ENCODE peak calls at places on chromosomes 2 and 18, in ten cellular contexts. J, D, X, V, I, Y, U, O, G and R are unnamed samples.
A peak's percentile ranks its signal among the peaks of the same experiment; 100 is the strongest.

GRCh38 chr2:160141944-160142343 is 58.1 kb downstream of the ITGB6 start:
- DNase-seq in I (no peak), G (no peak), Y (no peak), X (no peak), J (no peak), U (no peak), V (no peak), O (no peak), D (peak; percentile 22), R (no peak)

GRCh38 chr2:128458438-128458837 is 139.8 kb upstream of the HS6ST1 start:
- DNase-seq in Y (no peak), X (no peak), G (no peak), I (no peak), J (no peak), O (no peak), U (no peak), D (no peak), V (no peak), R (no peak)

GRCh38 chr2:58466803-58467202 is 225.7 kb upstream of the FANCL start:
- DNase-seq in U (no peak), V (no peak), Y (no peak), O (no peak), G (no peak), X (no peak), I (no peak), J (no peak), D (no peak), R (no peak)

GRCh38 chr2:24018241-24018640 is 8.4 kb downstream of the MFSD2B start:
- DNase-seq in I (no peak), Y (no peak), G (no peak), D (no peak), J (no peak), O (no peak), V (no peak), X (no peak), U (no peak), R (no peak)

GRCh38 chr2:100610381-100610831 is 47.6 kb downstream of the PDCL3 start:
- DNase-seq in X (peak; percentile 30), V (peak; percentile 80), D (peak; percentile 52), J (no peak), U (peak; percentile 38), Y (peak; percentile 64), I (peak; percentile 55), O (peak; percentile 71), G (peak; percentile 55), R (peak; percentile 34)

GRCh38 chr18:58336605-58337004 is 292.3 kb downstream of the ALPK2 start:
- DNase-seq in O (no peak), D (peak; percentile 35), I (no peak), Y (no peak), G (peak; percentile 55), J (no peak), U (peak; percentile 68), V (no peak), X (no peak), R (no peak)

GRCh38 chr2:186497928-186498327 is 11.9 kb downstream of the ZC3H15 start:
- DNase-seq in X (no peak), O (no peak), G (no peak), U (no peak), Y (no peak), D (no peak), V (no peak), I (no peak), J (no peak), R (no peak)

GRCh38 chr2:160224507-160224906 is 24.4 kb upstream of the ITGB6 start:
- DNase-seq in I (no peak), J (no peak), V (no peak), D (no peak), G (no peak), U (no peak), O (no peak), X (no peak), Y (no peak), R (no peak)

GRCh38 chr18:79484661-79485621 is 89.2 kb downstream of the NFATC1 start:
- DNase-seq in I (peak; percentile 44), V (peak; percentile 77), G (peak; percentile 96), O (peak; percentile 49), U (peak; percentile 99), Y (no peak), D (peak; percentile 33), X (no peak), J (peak; percentile 88), R (no peak)

GRCh38 chr2:210072922-210073509 is 70.6 kb downstream of the RPE start:
- DNase-seq in G (peak; percentile 74), U (peak; percentile 46), Y (no peak), O (no peak), D (peak; percentile 54), X (no peak), J (peak; percentile 5), I (no peak), V (peak; percentile 9), R (peak; percentile 13)

GRCh38 chr18:50097702-50098101 is 97.2 kb downstream of the MYO5B start:
- DNase-seq in U (peak; percentile 60), O (peak; percentile 28), G (peak; percentile 32), D (peak; percentile 96), X (no peak), V (no peak), J (no peak), I (no peak), Y (no peak), R (no peak)

GRCh38 chr2:113257511-113258264 is 21.0 kb downstream of the PAX8 start:
- DNase-seq in J (no peak), O (no peak), V (no peak), D (no peak), U (no peak), X (no peak), G (no peak), Y (no peak), I (no peak), R (no peak)

GRCh38 chr2:18959952-18960717 is 370.8 kb upstream of the NT5C1B start:
- DNase-seq in X (no peak), V (no peak), U (no peak), G (no peak), O (no peak), J (no peak), Y (no peak), D (peak; percentile 88), I (no peak), R (no peak)

GRCh38 chr2:33650171-33650570 is 51.1 kb upstream of the FAM98A start:
- DNase-seq in O (no peak), G (no peak), X (no peak), J (no peak), Y (no peak), I (no peak), D (no peak), U (no peak), V (no peak), R (no peak)

GRCh38 chr2:236317938-236318396 is 53.8 kb upstream of the ASB18 start:
- DNase-seq in Y (peak; percentile 35), D (no peak), X (no peak), G (no peak), U (no peak), V (no peak), I (peak; percentile 27), J (no peak), O (no peak), R (no peak)

GRCh38 chr18:80023173-80023572 is 11.1 kb upstream of the RBFA start:
- DNase-seq in V (peak; percentile 15), X (no peak), O (no peak), Y (no peak), I (no peak), D (peak; percentile 12), U (no peak), J (no peak), G (no peak), R (no peak)

GRCh38 chr18:13159579-13159978 is 59.0 kb upstream of the LDLRAD4 start:
- DNase-seq in I (no peak), Y (no peak), J (peak; percentile 47), X (no peak), O (no peak), U (peak; percentile 53), V (peak; percentile 77), D (peak; percentile 69), G (peak; percentile 76), R (peak; percentile 63)

GRCh38 chr18:58535340-58536186 is 93.3 kb downstream of the ALPK2 start:
- DNase-seq in I (no peak), J (no peak), X (no peak), D (no peak), U (peak; percentile 71), Y (no peak), V (no peak), G (no peak), O (no peak), R (no peak)

GRCh38 chr2:1744446-1745170 is at the start of gene PXDN:
- DNase-seq in Y (peak; percentile 29), I (peak; percentile 76), O (peak; percentile 79), U (peak; percentile 69), X (peak; percentile 61), G (peak; percentile 79), J (no peak), V (peak; percentile 76), D (peak; percentile 44), R (no peak)
- H3K4me3 ChIP-seq in Y (peak within 1 kb of the TSS; percentile 70), I (peak within 1 kb of the TSS; percentile 83), O (peak within 1 kb of the TSS; percentile 69), U (peak within 1 kb of the TSS; percentile 71), X (peak within 1 kb of the TSS; percentile 85), G (peak within 1 kb of the TSS; percentile 70), J (peak within 1 kb of the TSS; percentile 67), V (peak within 1 kb of the TSS; percentile 93), D (peak within 1 kb of the TSS; percentile 59), R (no peak within 1 kb of the TSS)

GRCh38 chr2:145323512-145323911 is 803.6 kb upstream of the ZEB2 start:
- DNase-seq in U (peak; percentile 62), G (peak; percentile 18), V (no peak), D (peak; percentile 82), X (no peak), Y (no peak), O (no peak), I (no peak), J (no peak), R (no peak)
- H3K4me3 ChIP-seq in U (no peak overlapping the region), G (no peak overlapping the region), V (no peak overlapping the region), D (no peak overlapping the region), X (no peak overlapping the region), Y (no peak overlapping the region), O (no peak overlapping the region), I (no peak overlapping the region), J (no peak overlapping the region), R (no peak overlapping the region)

GRCh38 chr18:36757081-36757480 is 71.7 kb downstream of the TPGS2 start:
- DNase-seq in Y (no peak), D (peak; percentile 73), I (no peak), O (no peak), U (peak; percentile 56), J (peak; percentile 59), V (peak; percentile 71), G (peak; percentile 70), X (no peak), R (no peak)
- H3K4me3 ChIP-seq in Y (no peak overlapping the region), D (no peak overlapping the region), I (no peak overlapping the region), O (no peak overlapping the region), U (no peak overlapping the region), J (no peak overlapping the region), V (no peak overlapping the region), G (no peak overlapping the region), X (no peak overlapping the region), R (no peak overlapping the region)

GRCh38 chr2:32342811-32343210 is 14.0 kb upstream of the BIRC6 start:
- DNase-seq in J (no peak), U (peak; percentile 33), Y (no peak), G (no peak), I (peak; percentile 30), X (no peak), O (no peak), V (no peak), D (no peak), R (no peak)
- H3K4me3 ChIP-seq in J (no peak overlapping the region), U (no peak overlapping the region), Y (no peak overlapping the region), G (no peak overlapping the region), I (no peak overlapping the region), X (no peak overlapping the region), O (peak overlapping the region; percentile 45), V (no peak overlapping the region), D (no peak overlapping the region), R (no peak overlapping the region)